ENCODE peak calls at places on chromosomes 16 and 17, in ten cellular contexts. B, K, U, D, A, Q, M, J, V and W are unnamed samples.

GRCh38 chr17:67221062-67221998 is 23.7 kb downstream of the HELZ start:
- DNase-seq in B (peak), K (no peak), U (no peak), D (no peak), A (peak), Q (peak), M (no peak), J (peak), V (peak), W (no peak)

GRCh38 chr16:73058616-73059409 is 10.9 kb upstream of the ZFHX3 start:
- DNase-seq in B (peak), K (peak), U (peak), D (peak), A (peak), Q (peak), M (no peak), J (peak), V (peak), W (no peak)

GRCh38 chr16:29808219-29808900 is 2.0 kb downstream of the MAZ start:
- DNase-seq in B (peak), K (no peak), U (peak), D (peak), A (no peak), Q (no peak), M (no peak), J (peak), V (no peak), W (no peak)

GRCh38 chr16:53745753-53746258 is 41.9 kb downstream of the FTO start:
- DNase-seq in B (no peak), K (no peak), U (no peak), D (no peak), A (no peak), Q (peak), M (no peak), J (no peak), V (peak), W (no peak)

GRCh38 chr16:10122546-10122945 is 59.7 kb downstream of the GRIN2A start:
- DNase-seq in B (no peak), K (no peak), U (no peak), D (no peak), A (peak), Q (no peak), M (no peak), J (peak), V (no peak), W (no peak)

GRCh38 chr17:76725580-76726230 is 701 bp downstream of the JMJD6 start:
- DNase-seq in B (peak), K (peak), U (peak), D (peak), A (no peak), Q (peak), M (no peak), J (peak), V (peak), W (no peak)

GRCh38 chr17:76123749-76124581 is 17.1 kb downstream of the FOXJ1 start:
- DNase-seq in B (no peak), K (peak), U (no peak), D (no peak), A (no peak), Q (no peak), M (no peak), J (no peak), V (no peak), W (no peak)

GRCh38 chr16:2181952-2182351 is 14.5 kb downstream of the CASKIN1 start:
- DNase-seq in B (no peak), K (no peak), U (no peak), D (no peak), A (no peak), Q (no peak), M (no peak), J (no peak), V (no peak), W (no peak)

GRCh38 chr17:67053438-67054000 is 9.2 kb downstream of the CACNG1 start:
- DNase-seq in B (no peak), K (no peak), U (no peak), D (no peak), A (no peak), Q (no peak), M (no peak), J (peak), V (no peak), W (no peak)

GRCh38 chr17:63275968-63276349 is 170.1 kb downstream of the CYB561 start:
- DNase-seq in B (no peak), K (no peak), U (no peak), D (no peak), A (no peak), Q (no peak), M (no peak), J (no peak), V (peak), W (no peak)

GRCh38 chr17:79618383-79619067 is 7.7 kb upstream of the RBFOX3 start:
- DNase-seq in B (no peak), K (peak), U (no peak), D (peak), A (no peak), Q (no peak), M (no peak), J (peak), V (no peak), W (no peak)

GRCh38 chr17:67388986-67389385 is 11.9 kb downstream of the PITPNC1 start:
- DNase-seq in B (no peak), K (no peak), U (no peak), D (no peak), A (no peak), Q (no peak), M (no peak), J (no peak), V (no peak), W (no peak)

GRCh38 chr17:4679652-4680051 is 24.3 kb downstream of the PELP1 start:
- DNase-seq in B (no peak), K (no peak), U (no peak), D (no peak), A (no peak), Q (peak), M (peak), J (no peak), V (peak), W (peak)

GRCh38 chr16:19882186-19882585 is 2.5 kb downstream of the GPRC5B start:
- DNase-seq in B (no peak), K (no peak), U (no peak), D (no peak), A (peak), Q (no peak), M (no peak), J (no peak), V (no peak), W (no peak)

GRCh38 chr17:78249074-78249835 is 17.8 kb downstream of the TMEM235 start:
- DNase-seq in B (no peak), K (peak), U (no peak), D (no peak), A (no peak), Q (no peak), M (no peak), J (no peak), V (no peak), W (no peak)
- H3K4me3 ChIP-seq in B (no peak), K (no peak), U (no peak), D (no peak), A (no peak), Q (no peak), M (no peak), J (no peak), V (no peak), W (no peak)

DNA sequence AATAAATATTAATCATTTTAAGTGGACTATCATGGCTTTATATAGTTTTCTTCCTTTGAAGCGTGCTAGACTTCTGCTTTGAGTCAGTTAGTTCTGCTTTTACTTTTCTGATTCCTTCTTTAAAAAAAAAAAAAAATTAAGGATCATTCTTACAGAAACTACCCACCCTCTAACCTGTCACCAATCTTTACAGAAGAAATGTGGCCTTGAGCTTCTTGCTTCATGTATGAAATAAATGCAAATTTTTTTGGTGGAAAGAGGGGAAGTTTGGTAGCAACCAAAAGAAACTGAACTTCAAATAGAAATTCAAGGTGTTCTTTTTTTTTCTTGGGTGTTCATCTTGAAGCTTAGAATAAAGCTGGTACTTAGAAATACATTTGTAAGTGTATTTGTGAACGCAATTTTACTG is 2.2 kb downstream of the EVI2A start:
- DNase-seq in B (peak), K (no peak), U (no peak), D (no peak), A (no peak), Q (no peak), M (no peak), J (no peak), V (no peak), W (no peak)
- H3K4me3 ChIP-seq in B (peak), K (peak), U (no peak), D (peak), A (no peak), Q (no peak), M (no peak), J (no peak), V (no peak), W (no peak)

GRCh38 chr17:57424777-57425188 is 168.5 kb downstream of the MSI2 start:
- DNase-seq in B (no peak), K (no peak), U (no peak), D (peak), A (no peak), Q (peak), M (peak), J (no peak), V (peak), W (no peak)
- H3K4me3 ChIP-seq in B (no peak), K (no peak), U (no peak), D (no peak), A (no peak), Q (no peak), M (no peak), J (no peak), V (no peak), W (no peak)

DNA sequence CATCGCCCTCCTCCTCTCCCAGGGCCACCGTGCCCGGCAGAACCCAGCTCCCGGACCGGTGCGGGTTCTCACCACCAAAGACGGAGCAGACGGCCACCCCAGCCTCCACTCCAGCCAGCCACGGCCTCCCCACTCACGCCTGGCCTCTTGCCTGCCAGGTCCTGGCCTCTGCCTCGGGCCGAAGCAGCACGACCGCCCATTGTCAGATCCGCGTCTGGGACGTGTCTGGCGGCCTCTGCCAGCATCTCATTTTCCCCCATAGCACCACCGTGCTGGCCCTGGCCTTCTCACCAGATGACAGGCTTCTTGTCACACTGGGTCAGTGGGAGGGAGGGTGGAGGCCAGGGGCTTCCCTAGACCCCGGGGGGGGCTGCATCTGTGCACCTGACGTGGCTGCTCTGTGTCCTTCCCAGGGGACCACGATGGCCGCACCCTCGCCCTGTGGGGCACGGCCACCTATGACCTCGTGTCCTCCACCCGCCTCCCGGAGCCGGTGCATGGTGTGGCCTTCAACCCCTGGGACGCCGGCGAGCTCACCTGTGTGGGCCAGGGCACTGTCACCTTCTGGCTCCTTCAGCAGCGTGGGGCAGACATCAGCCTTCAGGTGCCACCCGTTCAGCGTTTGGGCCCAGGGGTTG is 6.6 kb upstream of the RHOT2 start:
- DNase-seq in B (no peak), K (no peak), U (no peak), D (no peak), A (no peak), Q (no peak), M (no peak), J (no peak), V (no peak), W (no peak)
- H3K4me3 ChIP-seq in B (no peak), K (peak), U (no peak), D (no peak), A (no peak), Q (no peak), M (no peak), J (no peak), V (no peak), W (peak)

GRCh38 chr17:49994085-49995054 is 654 bp downstream of the DLX3 start:
- DNase-seq in B (no peak), K (no peak), U (no peak), D (peak), A (peak), Q (no peak), M (no peak), J (peak), V (no peak), W (no peak)

GRCh38 chr17:49997256-49997735 is 2.3 kb upstream of the DLX3 start:
- DNase-seq in B (no peak), K (no peak), U (no peak), D (no peak), A (no peak), Q (no peak), M (no peak), J (no peak), V (no peak), W (no peak)

GRCh38 chr17:49996495-49997255 is 1.7 kb upstream of the DLX3 start:
- DNase-seq in B (peak), K (no peak), U (peak), D (peak), A (peak), Q (no peak), M (no peak), J (peak), V (peak), W (no peak)

GRCh38 chr17:49995055-49995738 is at the start of gene DLX3:
- DNase-seq in B (peak), K (peak), U (peak), D (peak), A (peak), Q (peak), M (no peak), J (peak), V (peak), W (peak)

DNA sequence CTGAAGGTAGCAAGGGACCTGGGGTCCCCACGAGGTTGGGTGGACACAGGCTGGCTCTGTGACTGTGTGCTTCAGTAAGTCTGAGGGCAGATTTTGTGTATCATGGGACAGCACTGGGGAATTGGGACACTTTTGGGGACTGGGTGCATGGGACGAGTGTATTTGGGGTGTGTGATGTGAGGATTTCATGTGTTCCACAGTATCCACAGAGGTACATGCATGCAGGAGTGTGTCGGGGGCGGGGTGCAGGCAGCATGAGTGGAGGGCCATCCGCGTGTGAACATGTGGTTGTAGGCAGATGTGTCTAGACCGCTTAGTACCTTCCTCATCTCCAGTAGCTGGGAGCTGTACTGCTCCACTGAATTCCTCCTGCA is 1.1 kb upstream of the DLX3 start:
- DNase-seq in B (no peak), K (no peak), U (no peak), D (peak), A (peak), Q (no peak), M (no peak), J (peak), V (no peak), W (no peak)
- H3K4me3 ChIP-seq in B (no peak), K (no peak), U (no peak), D (no peak), A (no peak), Q (no peak), M (no peak), J (no peak), V (no peak), W (no peak)

GRCh38 chr16:23615805-23616204 is 19.7 kb upstream of the NDUFAB1 start:
- DNase-seq in B (no peak), K (no peak), U (no peak), D (no peak), A (no peak), Q (peak), M (no peak), J (no peak), V (no peak), W (no peak)

GRCh38 chr16:23608194-23608593 is 12.1 kb upstream of the NDUFAB1 start:
- DNase-seq in B (no peak), K (no peak), U (no peak), D (no peak), A (no peak), Q (peak), M (peak), J (no peak), V (peak), W (peak)

GRCh38 chr16:23609929-23610328 is 13.8 kb upstream of the NDUFAB1 start:
- DNase-seq in B (no peak), K (no peak), U (no peak), D (no peak), A (no peak), Q (no peak), M (no peak), J (no peak), V (no peak), W (no peak)

GRCh38 chr16:23607740-23608139 is 11.6 kb upstream of the NDUFAB1 start:
- DNase-seq in B (no peak), K (no peak), U (no peak), D (no peak), A (no peak), Q (peak), M (no peak), J (no peak), V (peak), W (no peak)

DNA sequence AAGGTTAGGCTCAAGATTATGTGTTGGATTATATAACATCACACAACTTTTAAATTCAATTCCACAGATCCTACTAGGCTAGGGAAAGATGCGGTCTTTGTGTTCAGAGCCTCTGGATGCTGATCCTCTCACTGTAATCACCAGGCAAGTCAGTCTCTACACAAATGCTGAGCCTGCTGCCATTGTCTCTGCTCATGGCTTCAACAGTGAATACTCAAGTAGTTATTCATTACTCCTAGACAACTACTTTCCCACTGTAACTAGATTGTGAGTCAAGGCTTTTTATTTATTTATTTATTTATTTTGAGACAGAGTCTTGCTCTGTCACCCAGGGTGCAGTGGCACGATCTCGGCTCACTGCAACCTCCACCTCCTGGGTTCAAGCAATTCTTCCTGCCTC is 15.8 kb upstream of the NDUFAB1 start:
- DNase-seq in B (no peak), K (no peak), U (no peak), D (no peak), A (no peak), Q (no peak), M (no peak), J (no peak), V (no peak), W (no peak)
- H3K4me3 ChIP-seq in B (no peak), K (no peak), U (no peak), D (no peak), A (no peak), Q (no peak), M (no peak), J (no peak), V (no peak), W (no peak)

DNA sequence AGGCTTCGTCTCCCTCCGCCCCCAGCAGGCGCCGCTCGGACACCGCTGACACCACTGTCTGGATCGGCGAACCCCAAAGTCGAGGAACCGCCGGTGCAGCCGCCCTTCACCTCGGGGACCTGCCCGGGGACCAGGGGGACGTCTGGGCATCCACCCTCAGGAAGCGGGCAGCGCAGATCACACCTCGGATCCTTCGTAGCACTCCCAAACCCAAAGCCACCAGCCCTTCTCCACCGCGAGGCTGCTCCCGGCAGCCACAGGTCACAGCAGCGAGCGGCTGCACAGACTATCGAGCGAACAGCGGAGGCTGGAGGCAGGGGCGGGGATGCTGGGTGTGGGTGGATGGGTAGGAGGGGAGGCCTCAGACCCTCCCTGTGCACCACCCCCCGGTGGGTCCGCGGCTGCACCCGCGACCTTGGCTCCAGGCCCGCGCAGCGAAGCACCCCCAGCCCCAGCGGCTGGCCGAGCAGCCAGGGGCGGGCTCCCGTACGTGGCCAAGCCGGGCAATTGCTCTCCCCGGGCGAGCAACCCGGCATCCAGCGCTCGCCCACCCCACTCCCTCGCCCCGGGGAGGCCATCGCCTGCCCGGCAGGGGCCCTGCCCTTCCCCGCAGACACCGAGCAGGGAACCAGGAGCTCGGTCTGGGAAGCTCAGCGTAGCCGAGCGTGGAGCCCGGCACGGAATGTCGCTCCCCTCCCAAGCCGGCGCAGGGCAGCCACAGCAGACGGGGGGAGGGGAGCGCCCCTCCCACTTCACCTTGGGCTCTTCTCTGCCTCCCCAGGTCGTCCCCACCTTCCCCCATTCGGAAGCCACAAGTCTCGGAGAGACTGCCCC is 1.0 kb downstream of the SDK2 start:
- DNase-seq in B (peak), K (no peak), U (no peak), D (peak), A (peak), Q (peak), M (no peak), J (peak), V (no peak), W (no peak)
- H3K4me3 ChIP-seq in B (peak), K (peak), U (peak), D (peak), A (peak), Q (peak), M (no peak), J (peak), V (no peak), W (peak)

GRCh38 chr17:39628655-39629493 is 2.1 kb downstream of the PPP1R1B start:
- DNase-seq in B (no peak), K (no peak), U (no peak), D (peak), A (no peak), Q (no peak), M (no peak), J (no peak), V (no peak), W (no peak)

GRCh38 chr17:39627717-39628516 is 1.2 kb downstream of the PPP1R1B start:
- DNase-seq in B (no peak), K (no peak), U (no peak), D (no peak), A (peak), Q (no peak), M (no peak), J (peak), V (no peak), W (no peak)

GRCh38 chr17:39626671-39627169 is at the start of gene PPP1R1B:
- DNase-seq in B (no peak), K (no peak), U (no peak), D (no peak), A (peak), Q (no peak), M (no peak), J (peak), V (no peak), W (no peak)

GRCh38 chr17:39626171-39626670 is 531 bp upstream of the PPP1R1B start:
- DNase-seq in B (no peak), K (no peak), U (no peak), D (no peak), A (no peak), Q (no peak), M (no peak), J (no peak), V (no peak), W (no peak)

DNA sequence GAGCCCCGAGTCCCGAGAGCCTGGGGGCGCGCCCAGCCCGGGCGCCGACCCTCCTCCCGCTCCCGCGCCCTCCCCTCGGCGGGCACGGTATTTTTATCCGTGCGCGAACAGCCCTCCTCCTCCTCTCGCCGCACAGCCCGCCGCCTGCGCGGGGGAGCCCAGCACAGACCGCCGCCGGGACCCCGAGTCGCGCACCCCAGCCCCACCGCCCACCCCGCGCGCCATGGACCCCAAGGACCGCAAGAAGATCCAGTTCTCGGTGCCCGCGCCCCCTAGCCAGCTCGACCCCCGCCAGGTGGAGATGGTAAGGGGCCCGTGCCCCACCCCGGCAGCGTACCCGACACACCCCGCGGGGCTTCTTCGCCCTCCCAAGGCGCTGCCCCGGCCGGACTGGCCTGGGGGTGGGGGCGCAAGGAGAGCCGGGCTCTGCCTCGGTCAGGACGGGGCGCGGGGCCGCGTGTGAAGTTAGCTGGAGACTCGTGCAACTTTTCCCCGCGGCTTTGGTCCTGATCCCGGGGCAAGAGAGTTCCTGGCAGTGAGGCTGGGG is 491 bp downstream of the PPP1R1B start:
- DNase-seq in B (no peak), K (no peak), U (no peak), D (no peak), A (peak), Q (no peak), M (no peak), J (no peak), V (no peak), W (no peak)
- H3K4me3 ChIP-seq in B (no peak), K (peak), U (peak), D (peak), A (peak), Q (no peak), M (no peak), J (peak), V (no peak), W (no peak)